ENCODE peak calls at places on chromosome 22, in five cellular contexts. Z is D721Med, Y is H9, B is body of pancreas, P is Calu3. J is an unnamed sample.

GRCh38 chr22:39959640-39960447 is at the start of gene TMA7B:
- DNase-seq in Z (no peak), Y (peak), P (peak), B (no peak), J (peak)

GRCh38 chr22:37529652-37530345 is 10.6 kb upstream of the CARD10 start:
- DNase-seq in Z (no peak), B (no peak), P (no peak), Y (no peak), J (no peak)

GRCh38 chr22:29782061-29782845 is 15.1 kb downstream of the UQCR10 start:
- DNase-seq in P (peak), Y (no peak), Z (no peak), B (peak), J (no peak)

GRCh38 chr22:47194476-47195155 is 432.2 kb downstream of the TBC1D22A start:
- DNase-seq in B (no peak), Z (no peak), P (no peak), Y (no peak), J (no peak)

GRCh38 chr22:40782521-40782920 is 36.6 kb downstream of the SLC25A17 start:
- DNase-seq in Z (no peak), P (no peak), Y (no peak), B (no peak), J (no peak)

GRCh38 chr22:31631381-31631780 is 30.6 kb downstream of the PISD start:
- DNase-seq in P (no peak), Y (no peak), Z (no peak), B (no peak), J (no peak)

GRCh38 chr22:34214372-34214771 is 294.1 kb upstream of the LARGE1 start:
- DNase-seq in B (no peak), Y (no peak), P (no peak), Z (no peak), J (no peak)

GRCh38 chr22:39808087-39808486 is 85.5 kb downstream of the ENTHD1 start:
- DNase-seq in Y (peak), Z (no peak), P (peak), B (no peak), J (no peak)

GRCh38 chr22:28943501-28943879 is 60.1 kb downstream of the ZNRF3 start:
- DNase-seq in P (no peak), Y (no peak), Z (no peak), B (no peak), J (no peak)

GRCh38 chr22:36352775-36353507 is 34.8 kb downstream of the MYH9 start:
- DNase-seq in Z (no peak), B (peak), Y (no peak), P (peak), J (no peak)

GRCh38 chr22:47569389-47570299 is 807.2 kb downstream of the TBC1D22A start:
- DNase-seq in Y (no peak), B (no peak), P (no peak), Z (no peak), J (no peak)

GRCh38 chr22:39214383-39215069 is 30.3 kb downstream of the PDGFB start:
- DNase-seq in B (peak), P (peak), Z (no peak), Y (peak), J (no peak)

GRCh38 chr22:46613606-46613997 is 6.6 kb upstream of the GRAMD4 start:
- DNase-seq in B (no peak), Y (no peak), Z (no peak), P (peak), J (no peak)

GRCh38 chr22:45335854-45336492 is 26.2 kb downstream of the FAM118A start:
- DNase-seq in Y (no peak), Z (no peak), P (no peak), B (no peak), J (no peak)

GRCh38 chr22:45336971-45337431 is 27.3 kb downstream of the FAM118A start:
- DNase-seq in P (no peak), Y (no peak), B (peak), Z (no peak), J (no peak)

GRCh38 chr22:45334068-45334467 is 24.3 kb downstream of the FAM118A start:
- DNase-seq in Z (no peak), B (no peak), Y (no peak), P (no peak), J (no peak)

GRCh38 chr22:45334528-45334927 is 24.8 kb downstream of the FAM118A start:
- DNase-seq in Z (no peak), P (no peak), Y (no peak), B (no peak), J (no peak)

DNA sequence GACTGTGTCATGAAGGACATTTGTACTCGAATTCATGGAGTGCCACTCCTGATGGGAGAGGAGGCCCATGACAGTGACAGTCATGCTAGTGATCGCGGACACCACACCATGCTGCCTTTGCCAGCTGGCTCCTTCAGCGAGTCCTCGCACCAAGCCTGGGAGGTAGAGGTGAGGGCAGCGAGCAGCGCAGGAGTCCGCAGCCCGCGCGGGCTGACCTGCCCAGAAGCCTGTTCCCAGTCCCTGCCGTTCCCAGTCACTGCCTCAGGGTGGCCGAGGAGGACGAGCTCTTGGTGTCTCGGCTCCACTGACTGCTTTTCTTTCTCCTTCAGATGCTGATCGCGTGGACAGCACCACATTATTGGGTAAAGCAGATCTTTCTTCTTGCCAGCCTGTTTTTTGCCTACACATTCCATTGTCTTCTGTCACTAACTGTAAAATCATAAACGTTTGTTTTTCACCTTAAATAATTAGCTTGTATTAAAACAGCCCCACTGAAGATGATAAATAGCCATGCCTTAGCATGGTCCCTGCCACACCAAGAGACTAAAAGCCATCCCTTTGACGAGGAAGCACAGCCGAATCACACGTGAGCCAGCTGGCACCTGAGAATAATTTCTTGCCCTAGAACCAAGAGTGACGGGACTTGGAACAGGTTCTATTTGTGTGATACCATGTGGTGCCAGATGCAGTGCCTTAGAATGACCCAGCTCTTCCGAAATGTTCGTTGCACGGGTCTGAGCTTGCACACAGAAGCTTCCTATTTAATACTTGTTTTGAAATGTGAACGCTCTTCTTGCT is 25.5 kb downstream of the FAM118A start:
- DNase-seq in Z (no peak), B (no peak), Y (peak), P (no peak), J (peak)
- TF ChIP-seq CTCF in Z (no peak), B (no peak), Y (peak), P (no peak), J (peak)

GRCh38 chr22:50249382-50250248 is 1.4 kb downstream of the HDAC10 start:
- DNase-seq in B (no peak), P (no peak), Y (no peak), Z (no peak), J (no peak)
- TF ChIP-seq CTCF in B (no peak), P (no peak), Y (no peak), Z (no peak), J (no peak)

GRCh38 chr22:20956258-20957117 is 10.6 kb upstream of the AIFM3 start:
- DNase-seq in Y (peak), Z (no peak), P (peak), B (peak), J (no peak)
- TF ChIP-seq CTCF in Y (peak), Z (no peak), P (no peak), B (no peak), J (no peak)

GRCh38 chr22:27796118-27796517 is 5.4 kb downstream of the MN1 start:
- DNase-seq in Y (no peak), P (no peak), Z (no peak), B (no peak), J (no peak)

GRCh38 chr22:27792452-27793165 is 8.9 kb downstream of the MN1 start:
- DNase-seq in P (no peak), B (no peak), Z (no peak), Y (no peak), J (no peak)

GRCh38 chr22:27795053-27795452 is 6.5 kb downstream of the MN1 start:
- DNase-seq in Y (peak), B (no peak), Z (no peak), P (no peak), J (no peak)

GRCh38 chr22:27791494-27792241 is 9.9 kb downstream of the MN1 start:
- DNase-seq in P (no peak), B (no peak), Y (no peak), Z (no peak), J (no peak)

DNA sequence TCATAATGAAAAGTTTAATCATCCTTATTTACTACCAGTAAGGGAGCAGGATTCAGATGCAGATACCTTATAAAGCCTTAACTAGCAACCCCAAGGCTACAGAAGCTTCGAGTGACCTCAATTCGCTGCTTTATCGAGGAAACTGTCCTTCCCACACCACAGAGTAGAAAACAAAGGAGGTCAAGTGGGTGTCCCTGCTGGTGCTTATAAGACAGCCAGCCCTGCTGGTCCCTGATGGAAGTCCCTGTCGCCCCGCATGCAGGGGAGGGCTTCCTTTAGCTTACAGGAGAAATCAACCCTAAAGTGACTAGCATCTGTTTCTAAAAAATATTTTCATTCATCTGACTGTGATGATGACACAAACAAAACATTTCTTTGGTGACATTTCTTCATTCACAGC is 7.3 kb downstream of the MN1 start:
- DNase-seq in Z (no peak), P (no peak), B (no peak), Y (no peak), J (no peak)
- TF ChIP-seq CTCF in Z (no peak), P (no peak), B (no peak), Y (no peak), J (no peak)

GRCh38 chr22:45551310-45552016 is 48.8 kb downstream of the FBLN1 start:
- DNase-seq in P (no peak), Z (no peak), B (peak), Y (no peak), J (no peak)

GRCh38 chr22:45554040-45554406 is 51.3 kb downstream of the FBLN1 start:
- DNase-seq in B (no peak), Z (no peak), Y (no peak), P (peak), J (no peak)

GRCh38 chr22:45553333-45554039 is 50.8 kb downstream of the FBLN1 start:
- DNase-seq in P (peak), Y (peak), Z (peak), B (peak), J (peak)

GRCh38 chr22:45552017-45552411 is 49.3 kb downstream of the FBLN1 start:
- DNase-seq in Z (no peak), Y (peak), B (no peak), P (no peak), J (no peak)

DNA sequence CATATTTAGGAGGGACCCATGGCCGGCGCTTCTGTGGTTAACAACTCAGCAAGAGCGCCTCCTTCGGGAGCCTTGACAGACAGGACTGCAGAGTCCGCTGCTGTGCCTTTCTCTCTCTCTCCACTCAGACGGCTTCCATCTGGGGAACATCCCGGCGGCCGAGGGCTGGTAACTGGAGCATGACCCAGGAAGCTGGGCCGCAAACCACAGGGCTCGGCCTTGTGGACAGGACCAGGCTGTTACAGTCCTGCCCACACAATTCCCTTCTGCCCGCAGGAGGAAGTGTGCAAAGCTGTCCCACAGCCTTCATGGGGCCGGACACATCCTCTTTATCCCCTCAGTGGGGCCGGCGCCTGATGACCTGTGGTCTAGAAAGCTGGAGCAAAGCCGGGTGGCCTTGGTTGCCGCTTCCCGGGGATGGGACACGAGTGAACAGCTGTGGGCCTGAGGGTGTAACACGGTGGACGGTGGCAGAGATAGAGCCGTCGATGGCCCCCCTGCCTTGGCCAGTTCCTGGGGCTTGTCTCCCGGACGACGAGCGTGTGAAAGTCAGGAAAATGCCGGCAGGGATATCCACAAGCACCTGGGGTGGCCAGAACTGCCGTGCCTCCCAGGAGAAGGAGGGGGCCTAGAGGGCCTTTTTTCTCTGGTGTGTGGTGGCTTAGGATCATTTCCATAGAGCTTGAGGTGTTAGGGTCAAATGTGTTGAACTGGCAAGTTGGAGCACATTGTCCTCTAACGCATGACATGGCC is 50.1 kb downstream of the FBLN1 start:
- DNase-seq in B (peak), P (no peak), Z (no peak), Y (peak), J (peak)
- TF ChIP-seq CTCF in B (no peak), P (no peak), Z (no peak), Y (peak), J (no peak)

GRCh38 chr22:19718255-19719054 is 4.2 kb downstream of the SEPTIN5 start:
- DNase-seq in B (no peak), P (no peak), Y (no peak), Z (peak), J (no peak)
- TF ChIP-seq CTCF in B (no peak), P (no peak), Y (no peak), Z (no peak), J (peak)

GRCh38 chr22:25027959-25028840 is 75.7 kb downstream of the KIAA1671 start:
- DNase-seq in B (no peak), Y (peak), Z (no peak), P (peak), J (peak)
- TF ChIP-seq CTCF in B (no peak), Y (peak), Z (peak), P (no peak), J (peak)

DNA sequence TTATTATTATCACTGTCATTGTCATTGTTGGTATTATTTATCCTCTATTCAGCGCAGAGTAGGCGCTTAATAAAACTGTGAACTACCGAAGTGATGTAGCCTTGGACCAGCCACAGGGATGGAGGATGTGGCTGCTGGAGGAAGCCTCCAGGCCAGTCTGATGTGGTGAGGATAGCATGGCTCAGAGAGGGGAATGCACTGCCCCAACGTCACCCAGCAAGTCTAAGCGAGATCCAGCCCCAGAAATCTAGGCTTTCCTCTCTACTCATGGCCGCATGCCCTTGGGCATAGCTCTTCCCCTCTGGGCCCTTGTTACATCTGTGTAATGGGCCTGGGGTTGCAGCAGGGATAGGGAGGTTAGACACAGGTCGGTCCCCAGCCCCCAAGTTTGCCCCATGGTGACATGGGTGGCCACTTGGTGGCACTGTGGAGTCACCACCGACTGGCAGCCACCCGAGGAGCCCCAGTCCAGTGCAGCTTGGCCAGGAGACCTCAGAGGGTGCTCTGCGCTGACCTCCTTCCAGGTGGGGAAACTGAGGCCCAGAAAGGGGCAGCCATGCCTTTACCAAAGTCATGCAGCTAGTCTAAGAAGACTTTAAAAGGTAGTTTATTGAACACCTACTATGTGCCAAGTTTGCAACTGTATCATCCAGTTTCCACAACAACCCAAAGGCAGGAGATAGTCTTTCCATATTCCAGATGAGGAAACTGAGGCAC is 395.7 kb downstream of the MN1 start:
- DNase-seq in P (peak), Y (peak), B (peak), Z (no peak), J (peak)
- TF ChIP-seq CTCF in P (peak), Y (peak), B (peak), Z (peak), J (peak)

GRCh38 chr22:32866953-32867352 is 65.4 kb downstream of the TIMP3 start:
- DNase-seq in P (no peak), Y (no peak), B (no peak), Z (no peak), J (no peak)
- TF ChIP-seq CTCF in P (no peak), Y (no peak), B (no peak), Z (no peak), J (no peak)

J was measured in endothelial cell.